ENCODE peak calls at places on chromosomes 1 and 21, in nine cellular contexts. D is AG04449, W is left ventricle myocardium inferior, H is HFF-Myc, E is Panc1, G is BJ, C is heart right ventricle, X is tibial artery, L is epithelial cell of esophagus. A is an unnamed sample.

GRCh38 chr1:147812799-147813198 is 52.4 kb upstream of the GJA5 start:
- DNase-seq in G (no peak), H (no peak), L (no peak), W (no peak), X (no peak), D (no peak), E (no peak), C (no peak), A (no peak)

GRCh38 chr1:20124451-20125057 is 5.2 kb upstream of the PLA2G2D start:
- DNase-seq in W (no peak), X (no peak), H (peak; percentile 40), E (peak; percentile 20), G (no peak), D (no peak), L (peak; percentile 88), C (no peak), A (peak; percentile 33)

GRCh38 chr1:11307837-11308236 is 34.8 kb downstream of the UBIAD1 start:
- DNase-seq in D (no peak), W (no peak), E (no peak), X (no peak), L (no peak), C (no peak), G (no peak), H (no peak), A (no peak)

GRCh38 chr1:11487196-11487751 is 8.3 kb downstream of the DISP3 start:
- DNase-seq in H (no peak), E (no peak), L (no peak), D (no peak), X (no peak), C (no peak), G (no peak), W (no peak), A (no peak)

GRCh38 chr1:172609528-172609927 is 49.4 kb upstream of the FASLG start:
- DNase-seq in W (no peak), D (no peak), H (no peak), G (no peak), L (peak; percentile 49), X (no peak), C (no peak), E (no peak), A (no peak)

GRCh38 chr1:12511516-12512468 is 106.2 kb downstream of the DHRS3 start:
- DNase-seq in C (no peak), W (no peak), H (no peak), X (peak; percentile 81), L (no peak), D (no peak), E (no peak), G (no peak), A (no peak)

GRCh38 chr1:228029281-228029680 is 22.5 kb downstream of the WNT3A start:
- DNase-seq in H (no peak), C (no peak), L (no peak), X (peak; percentile 35), G (no peak), W (no peak), E (no peak), D (no peak), A (no peak)

GRCh38 chr1:98794196-98794886 is 132.8 kb downstream of the SNX7 start:
- DNase-seq in D (peak; percentile 26), G (peak; percentile 26), H (peak; percentile 43), X (no peak), L (peak; percentile 83), C (no peak), W (no peak), E (peak; percentile 30), A (peak; percentile 54)

GRCh38 chr1:182610606-182611194 is 6.5 kb upstream of the RGS16 start:
- DNase-seq in G (no peak), H (no peak), L (no peak), X (no peak), W (no peak), E (no peak), D (no peak), C (no peak), A (no peak)

GRCh38 chr1:27576846-27577245 is 27.1 kb downstream of the AHDC1 start:
- DNase-seq in C (no peak), D (no peak), W (peak; percentile 21), G (no peak), L (no peak), E (no peak), H (no peak), X (no peak), A (no peak)

GRCh38 chr1:26234644-26235384 is 814 bp downstream of the CEP85 start:
- DNase-seq in X (no peak), L (peak; percentile 30), E (peak; percentile 17), C (no peak), D (no peak), W (no peak), H (no peak), G (no peak), A (no peak)

GRCh38 chr1:110321045-110321444 is 18.1 kb upstream of the RBM15 start:
- DNase-seq in C (no peak), G (no peak), D (no peak), W (no peak), L (no peak), E (no peak), X (no peak), H (no peak), A (no peak)

GRCh38 chr1:202162049-202162417 is 1.6 kb upstream of the PTPN7 start:
- DNase-seq in X (no peak), W (no peak), C (no peak), L (no peak), E (no peak), G (no peak), D (no peak), H (no peak), A (no peak)

GRCh38 chr1:23593042-23593521 is 33.8 kb upstream of the ID3 start:
- DNase-seq in H (no peak), L (peak; percentile 99), C (no peak), E (no peak), X (no peak), W (no peak), G (no peak), D (no peak), A (no peak)

GRCh38 chr1:213244664-213245091 is 193.6 kb downstream of the RPS6KC1 start:
- DNase-seq in E (no peak), G (peak; percentile 4), W (no peak), L (peak; percentile 60), C (no peak), H (peak; percentile 29), X (no peak), D (no peak), A (peak; percentile 33)

GRCh38 chr1:1324084-1324523 is 356 bp downstream of the INTS11 start:
- DNase-seq in G (no peak), C (no peak), X (no peak), E (no peak), W (no peak), H (no peak), D (no peak), L (no peak), A (no peak)

GRCh38 chr1:97906567-97907228 is 14.1 kb downstream of the DPYD start:
- DNase-seq in H (peak; percentile 26), W (peak; percentile 39), X (peak; percentile 67), C (peak; percentile 18), L (peak; percentile 59), D (peak; percentile 38), G (no peak), E (no peak), A (peak; percentile 76)

GRCh38 chr1:65958561-65959350 is 166.1 kb downstream of the PDE4B start:
- DNase-seq in E (peak; percentile 18), X (no peak), H (peak; percentile 19), C (no peak), D (no peak), L (peak; percentile 56), W (no peak), G (no peak), A (no peak)

DNA sequence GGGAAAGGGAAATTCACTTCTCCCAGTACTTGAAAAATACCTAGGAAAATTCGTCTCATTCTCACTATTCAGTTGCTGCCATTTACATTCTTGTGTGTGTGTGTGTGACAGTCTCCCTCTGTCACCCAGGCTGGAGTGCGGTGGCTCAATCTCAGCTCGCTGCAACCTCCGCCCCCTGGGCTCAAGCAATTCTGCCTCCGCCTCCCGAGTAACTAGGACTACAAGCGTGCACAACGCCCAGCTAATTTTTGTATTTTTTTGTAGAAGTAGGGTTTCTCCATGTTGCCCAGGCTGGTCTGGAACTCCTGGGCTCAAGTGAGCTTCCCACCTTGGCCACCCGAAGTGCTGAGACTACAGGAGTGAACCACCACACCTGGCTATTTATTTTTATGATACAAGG is 1.2 kb downstream of the SNAPIN start:
- DNase-seq in W (no peak), C (no peak), X (peak; percentile 60), E (no peak), H (no peak), D (no peak), G (no peak), L (no peak), A (no peak)
- H3K4me3 ChIP-seq in W (peak overlapping the region; percentile 92), C (peak overlapping the region; percentile 64), X (peak overlapping the region; percentile 56), E (peak overlapping the region; percentile 84), H (peak overlapping the region; percentile 65), D (peak overlapping the region; percentile 92), G (peak overlapping the region; percentile 85), L (peak overlapping the region; percentile 79), A (peak overlapping the region; percentile 96)

GRCh38 chr1:25031966-25032667 is 102.0 kb upstream of the RUNX3 start:
- DNase-seq in W (peak; percentile 42), D (peak; percentile 33), G (no peak), L (peak; percentile 87), C (peak; percentile 35), X (no peak), E (no peak), H (no peak), A (no peak)
- TF ChIP-seq CTCF in W (no peak), D (no peak), G (no peak), L (no peak), C (no peak), X (no peak), E (no peak), H (no peak), A (no peak)

GRCh38 chr1:63612971-63613370 is 19.8 kb downstream of the PGM1 start:
- DNase-seq in X (no peak), H (no peak), G (no peak), W (no peak), D (no peak), C (no peak), L (no peak), E (no peak), A (no peak)
- H3K4me3 ChIP-seq in X (no peak overlapping the region), H (no peak overlapping the region), G (no peak overlapping the region), W (no peak overlapping the region), D (no peak overlapping the region), C (no peak overlapping the region), L (no peak overlapping the region), E (no peak overlapping the region), A (no peak overlapping the region)

DNA sequence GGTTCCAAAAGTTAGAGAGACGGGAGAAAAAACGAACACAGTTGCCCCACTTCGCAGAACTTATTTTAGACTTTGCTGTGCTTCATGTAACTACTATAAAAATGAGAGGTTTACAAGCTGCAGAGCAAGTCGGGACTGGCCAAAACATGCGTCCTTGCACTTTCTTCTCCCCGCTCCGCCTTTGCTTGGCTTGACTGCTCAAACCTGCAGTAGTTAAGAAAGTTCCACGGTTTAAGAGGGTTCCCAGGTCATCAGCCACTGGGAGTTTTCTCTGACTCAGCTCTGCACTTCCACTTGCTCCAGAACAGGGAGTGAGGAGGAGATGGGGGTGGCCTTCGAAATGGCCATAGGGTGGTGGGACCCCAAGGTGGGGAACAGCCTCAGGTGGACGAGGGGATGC is 36.2 kb downstream of the CLIC6 start:
- DNase-seq in D (no peak), E (no peak), G (no peak), W (no peak), C (no peak), L (peak; percentile 82), X (no peak), H (no peak), A (no peak)
- TF ChIP-seq CTCF in D (no peak), E (no peak), G (no peak), W (no peak), C (no peak), L (no peak), X (no peak), H (no peak), A (no peak)

A was measured in AG09309.